ENCODE peak calls at places on chromosome 7, in eight cellular contexts. C is fibroblast of lung, U is endothelial cell of umbilical vein, A is HepG2, W is neural progenitor cell, K is PC-3, Q is GM23338, R is H1. H is an unnamed sample.

GRCh38 chr7:22435105-22435504 is 64.9 kb downstream of the STEAP1B start:
- DNase-seq in K (no peak), W (no peak), A (no peak), R (no peak), C (no peak), U (no peak), Q (no peak), H (no peak)

GRCh38 chr7:8117195-8117594 is 144.8 kb downstream of the ICA1 start:
- DNase-seq in A (no peak), C (no peak), Q (no peak), K (no peak), R (no peak), W (no peak), U (no peak), H (no peak)

GRCh38 chr7:155646669-155647068 is 2.2 kb downstream of the RBM33 start:
- DNase-seq in C (no peak), U (no peak), W (no peak), A (no peak), R (no peak), K (no peak), Q (no peak), H (no peak)

GRCh38 chr7:37467017-37467416 is 18.4 kb upstream of the ELMO1 start:
- DNase-seq in C (no peak), R (no peak), A (no peak), K (no peak), Q (no peak), W (no peak), U (no peak), H (no peak)

GRCh38 chr7:151687523-151688235 is 168.0 kb upstream of the RHEB start:
- DNase-seq in A (peak; percentile 58), C (peak; percentile 92), W (peak; percentile 54), R (peak; percentile 80), K (peak; percentile 99), U (peak; percentile 86), Q (peak; percentile 84), H (peak; percentile 96)

GRCh38 chr7:50481867-50482266 is 31.7 kb upstream of the FIGNL1 start:
- DNase-seq in Q (peak; percentile 13), R (no peak), U (no peak), K (no peak), C (no peak), W (no peak), A (no peak), H (no peak)

GRCh38 chr7:103862302-103863035 is 127.0 kb downstream of the RELN start:
- DNase-seq in C (no peak), A (no peak), W (no peak), U (no peak), Q (no peak), R (no peak), K (no peak), H (no peak)

GRCh38 chr7:28815369-28815927 is 142.7 kb downstream of the TRIL start:
- DNase-seq in C (peak; percentile 62), Q (no peak), W (no peak), R (no peak), A (no peak), U (no peak), K (no peak), H (no peak)

GRCh38 chr7:158672975-158673374 is 31.6 kb downstream of the NCAPG2 start:
- DNase-seq in R (no peak), W (no peak), U (no peak), C (peak; percentile 24), A (no peak), Q (no peak), K (peak; percentile 73), H (no peak)

GRCh38 chr7:28926871-28927597 is 31.1 kb downstream of the TRIL start:
- DNase-seq in R (no peak), W (peak; percentile 90), C (peak; percentile 94), A (peak; percentile 78), U (peak; percentile 83), Q (peak; percentile 96), K (peak; percentile 96), H (peak; percentile 73)

GRCh38 chr7:149782682-149783345 is 9.4 kb upstream of the ZNF467 start:
- DNase-seq in R (no peak), A (no peak), K (no peak), Q (no peak), C (no peak), W (no peak), U (no peak), H (no peak)

DNA sequence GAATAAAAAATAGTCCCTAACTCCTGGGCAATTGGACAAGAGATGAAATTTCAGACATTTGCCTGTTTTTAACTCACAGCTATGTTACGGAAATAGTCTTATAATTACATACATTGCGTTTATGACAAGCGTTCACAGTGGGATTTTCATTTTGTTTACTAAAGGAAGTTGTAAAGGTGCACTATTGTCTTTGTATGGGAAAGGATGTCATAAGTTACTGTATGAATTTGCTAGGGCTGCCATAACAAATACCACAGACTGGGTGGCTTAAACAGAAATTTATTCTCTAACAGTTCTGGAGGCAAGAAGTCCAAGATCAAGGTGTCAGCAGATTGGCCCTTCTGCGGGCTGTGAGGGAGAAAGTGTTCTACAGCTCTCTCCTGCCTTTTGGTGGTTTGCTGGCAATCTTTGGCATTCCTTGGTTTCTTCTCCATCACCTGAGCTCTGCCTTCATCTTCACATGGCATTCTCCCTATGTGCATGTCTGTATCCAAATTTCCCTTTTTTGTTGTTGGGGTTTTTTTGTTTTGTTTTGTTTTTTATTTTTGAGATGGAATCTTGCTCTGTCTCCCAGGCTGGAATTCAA is 5.6 kb downstream of the NFE2L3 start:
- DNase-seq in C (no peak), K (peak; percentile 74), A (no peak), Q (no peak), R (no peak), W (no peak), U (no peak), H (no peak)
- H3K4me2 ChIP-seq in C (no peak overlapping the region), K (peak overlapping the region; percentile 96), A (no peak overlapping the region), Q (peak overlapping the region; percentile 76), R (no peak overlapping the region), W (no peak overlapping the region), U (peak overlapping the region; percentile 64), H (no peak overlapping the region)

DNA sequence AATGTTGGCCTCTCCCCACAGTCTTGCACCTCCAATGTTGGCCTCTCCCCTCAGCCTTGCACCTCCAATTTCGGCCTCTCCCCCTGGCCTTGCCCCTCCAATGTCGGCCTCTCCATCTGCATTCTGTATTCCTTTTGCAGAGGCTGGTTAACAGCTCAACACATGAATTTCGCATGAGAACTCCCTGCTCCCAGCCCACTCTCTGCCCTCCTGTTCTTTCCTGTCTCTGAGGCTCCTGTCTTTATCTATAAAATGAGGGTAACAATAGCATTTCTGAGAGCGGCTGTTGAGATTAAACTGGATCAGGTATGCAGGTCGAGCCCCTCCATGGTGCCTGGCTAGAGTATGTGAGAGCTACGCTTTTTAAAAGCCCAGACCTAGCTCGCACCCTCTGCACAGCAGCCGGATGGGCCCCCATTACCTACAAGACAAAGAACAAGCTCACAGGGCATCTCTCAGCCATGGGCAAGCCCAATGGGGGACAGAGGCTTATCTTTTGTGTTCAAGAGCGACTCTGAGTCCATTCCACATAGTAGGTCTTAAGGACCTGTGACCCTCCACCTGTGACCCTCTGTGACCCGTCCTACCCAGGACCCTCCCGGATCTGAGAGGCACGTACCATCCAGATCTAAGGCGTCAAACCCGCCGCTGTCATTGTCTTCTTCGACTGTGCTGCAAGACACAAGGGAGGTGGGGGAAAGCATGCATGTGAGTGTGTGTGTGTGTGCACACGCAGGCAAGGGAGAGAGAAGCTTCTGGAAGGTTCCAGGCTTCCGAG is 82.2 kb upstream of the GNA12 start:
- DNase-seq in A (no peak), Q (no peak), K (no peak), W (no peak), R (no peak), U (no peak), C (no peak), H (no peak)
- TF ChIP-seq EZH2 in A (no peak), Q (no peak), K (no peak), W (no peak), R (no peak), U (no peak), C (no peak), H (no peak)

GRCh38 chr7:5217396-5217795 is 27.4 kb downstream of the WIPI2 start:
- DNase-seq in U (no peak), A (no peak), C (no peak), Q (no peak), K (no peak), R (no peak), W (no peak), H (no peak)

GRCh38 chr7:5215313-5215712 is 25.3 kb downstream of the WIPI2 start:
- DNase-seq in Q (no peak), W (no peak), A (no peak), U (no peak), K (no peak), C (no peak), R (no peak), H (no peak)

GRCh38 chr7:5218564-5219360 is 28.7 kb downstream of the WIPI2 start:
- DNase-seq in U (peak; percentile 59), R (no peak), A (no peak), K (no peak), C (no peak), W (no peak), Q (no peak), H (no peak)

GRCh38 chr7:5217851-5218331 is 27.9 kb downstream of the WIPI2 start:
- DNase-seq in U (no peak), Q (no peak), A (no peak), R (no peak), C (no peak), W (no peak), K (no peak), H (no peak)

DNA sequence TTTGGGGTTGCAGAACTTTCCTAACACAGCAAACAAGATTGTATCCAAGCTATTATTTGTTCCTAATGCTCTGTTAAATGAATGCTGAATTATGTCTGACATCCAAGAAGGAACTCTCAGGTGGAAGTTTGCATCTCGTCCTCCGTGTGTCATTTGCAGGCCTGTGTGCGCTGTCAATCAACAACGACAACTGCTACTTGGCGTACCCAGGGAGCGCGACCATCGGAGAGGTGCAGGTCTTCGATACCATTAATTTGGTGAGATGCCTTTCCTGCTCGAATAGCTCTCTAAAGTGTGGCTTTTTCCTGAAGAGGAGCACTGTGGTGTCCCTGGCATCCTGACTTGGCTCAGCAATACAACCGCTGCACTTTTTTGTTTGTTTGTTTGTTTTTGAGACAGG is 26.9 kb downstream of the WIPI2 start:
- DNase-seq in W (no peak), U (no peak), K (no peak), Q (no peak), C (no peak), A (no peak), R (no peak), H (no peak)
- H3K36me3 ChIP-seq in W (peaks cover 3% of the 10 kb centered on the region), U (peaks cover 52% of the 10 kb centered on the region), K (peaks cover 23% of the 10 kb centered on the region), Q (peaks cover 8% of the 10 kb centered on the region), C (peaks cover 24% of the 10 kb centered on the region), A (peaks cover 31% of the 10 kb centered on the region), R (peaks cover 25% of the 10 kb centered on the region), H (peaks cover 26% of the 10 kb centered on the region)

DNA sequence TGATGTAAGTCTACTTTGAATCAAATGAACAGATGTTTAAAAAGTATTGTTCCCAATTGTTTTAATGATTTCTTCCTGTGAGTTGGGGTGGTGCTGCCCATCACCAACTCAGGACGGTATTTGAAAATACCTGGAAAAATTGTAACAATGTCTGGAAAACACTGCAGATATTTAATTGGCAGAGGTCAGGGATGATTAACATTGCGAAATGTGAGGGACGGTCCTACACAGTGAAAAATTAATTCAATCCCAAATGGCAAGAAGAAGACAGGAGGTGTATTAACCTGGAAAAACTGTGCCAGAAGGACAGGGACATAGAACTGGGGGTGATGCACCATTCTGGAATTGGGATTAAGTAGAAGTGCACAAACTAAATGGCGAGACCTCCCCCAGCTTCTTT is 29.6 kb downstream of the ANKIB1 start:
- DNase-seq in K (no peak), U (no peak), A (no peak), W (no peak), C (no peak), Q (no peak), R (no peak), H (no peak)
- H3K4me2 ChIP-seq in K (no peak overlapping the region), U (no peak overlapping the region), A (no peak overlapping the region), W (no peak overlapping the region), C (no peak overlapping the region), Q (no peak overlapping the region), R (no peak overlapping the region), H (no peak overlapping the region)

GRCh38 chr7:96991850-96992623 is 13.3 kb upstream of the DLX6 start:
- DNase-seq in U (no peak), Q (peak; percentile 60), K (no peak), W (peak; percentile 33), A (no peak), R (no peak), C (no peak), H (no peak)
- TF ChIP-seq EZH2 in U (peak; percentile 80), Q (peak; percentile 78), K (no peak), W (peak; percentile 93), A (no peak), R (peak; percentile 95), C (peak; percentile 69), H (peak; percentile 44)